ENCODE peak calls at places on chromosome 17, in seven cellular contexts. D is CD8-positive, alpha-beta memory T cell; K is tibial nerve; V is cardiac muscle cell; P is prostate gland; I is tibial artery; Q is right atrium auricular region. F is an unnamed sample.

GRCh38 chr17:4182043-4182442 is 39.0 kb downstream of the CYB5D2 start:
- DNase-seq in K (no peak), V (no peak), D (no peak), I (no peak), P (no peak), Q (no peak), F (no peak)

GRCh38 chr17:48215583-48216139 is 108.1 kb downstream of the SNX11 start:
- DNase-seq in P (no peak), D (no peak), K (no peak), I (no peak), Q (no peak), V (no peak), F (peak; percentile 63)

GRCh38 chr17:72985882-72986720 is 106.4 kb downstream of the SLC39A11 start:
- DNase-seq in P (peak; percentile 64), D (peak; percentile 48), I (peak; percentile 62), V (peak; percentile 79), K (peak; percentile 71), Q (peak; percentile 70), F (no peak)

GRCh38 chr17:37019117-37019744 is 70.5 kb downstream of the AATF start:
- DNase-seq in Q (no peak), P (no peak), I (no peak), V (peak; percentile 3), K (no peak), D (no peak), F (no peak)

GRCh38 chr17:12053552-12053951 is 32.9 kb downstream of the MAP2K4 start:
- DNase-seq in P (no peak), K (no peak), D (no peak), V (no peak), Q (no peak), I (no peak), F (no peak)

GRCh38 chr17:65079489-65079900 is 23.0 kb upstream of the GNA13 start:
- DNase-seq in V (no peak), P (no peak), K (no peak), I (no peak), Q (no peak), D (no peak), F (no peak)

GRCh38 chr17:4605826-4606225 is 21.5 kb downstream of the SMTNL2 start:
- DNase-seq in V (no peak), I (no peak), P (no peak), Q (no peak), K (no peak), D (no peak), F (peak; percentile 4)

GRCh38 chr17:20299013-20299412 is 168.3 kb downstream of the LGALS9B start:
- DNase-seq in P (no peak), Q (no peak), V (no peak), K (no peak), D (no peak), I (no peak), F (no peak)

GRCh38 chr17:66043419-66043818 is 148.5 kb downstream of the CEP112 start:
- DNase-seq in K (no peak), D (no peak), P (no peak), V (no peak), Q (no peak), I (no peak), F (no peak)

GRCh38 chr17:65457635-65458257 is 103.7 kb downstream of the AXIN2 start:
- DNase-seq in D (no peak), Q (no peak), I (no peak), P (no peak), V (no peak), K (no peak), F (no peak)

GRCh38 chr17:29379084-29379811 is 10.9 kb upstream of the TAOK1 start:
- DNase-seq in I (no peak), Q (peak; percentile 21), K (no peak), V (no peak), P (peak; percentile 29), D (no peak), F (no peak)

GRCh38 chr17:69607162-69607834 is 192.8 kb downstream of the MAP2K6 start:
- DNase-seq in I (peak; percentile 79), V (peak; percentile 76), Q (peak; percentile 80), K (peak; percentile 82), P (peak; percentile 60), D (no peak), F (peak; percentile 67)

GRCh38 chr17:42809250-42809649 is 10.6 kb downstream of the CNTD1 start:
- DNase-seq in D (no peak), V (no peak), I (peak; percentile 57), K (peak; percentile 58), Q (no peak), P (no peak), F (no peak)

GRCh38 chr17:10059684-10060211 is 138.7 kb downstream of the GAS7 start:
- DNase-seq in Q (peak; percentile 88), I (no peak), P (no peak), V (no peak), D (no peak), K (no peak), F (no peak)

GRCh38 chr17:50152736-50153135 is 2.3 kb upstream of the PPP1R9B start:
- DNase-seq in K (no peak), P (no peak), V (no peak), D (no peak), I (no peak), Q (no peak), F (no peak)

GRCh38 chr17:30905742-30906100 is 317 bp downstream of the TEFM start:
- DNase-seq in D (no peak), Q (no peak), I (no peak), K (no peak), V (peak; percentile 21), P (no peak), F (no peak)

GRCh38 chr17:67095803-67096202 is 51.4 kb downstream of the CACNG1 start:
- DNase-seq in P (no peak), D (no peak), K (no peak), Q (no peak), I (no peak), V (no peak), F (no peak)

GRCh38 chr17:74956093-74956492 is 16.5 kb downstream of the HID1 start:
- DNase-seq in V (no peak), D (no peak), I (no peak), Q (no peak), K (no peak), P (no peak), F (no peak)

GRCh38 chr17:78774456-78774855 is 7.6 kb downstream of the CYTH1 start:
- DNase-seq in I (no peak), D (peak; percentile 44), Q (no peak), V (no peak), P (no peak), K (no peak), F (no peak)

GRCh38 chr17:57876866-57877237 is 27.0 kb upstream of the MRPS23 start:
- DNase-seq in D (no peak), K (no peak), V (no peak), Q (no peak), P (no peak), I (no peak), F (no peak)

GRCh38 chr17:12229315-12229714 is 208.6 kb downstream of the MAP2K4 start:
- DNase-seq in V (no peak), K (no peak), P (no peak), D (no peak), Q (no peak), I (no peak), F (no peak)

GRCh38 chr17:80762076-80762475 is 217.4 kb downstream of the RPTOR start:
- DNase-seq in I (no peak), P (no peak), D (no peak), Q (no peak), K (no peak), V (no peak), F (no peak)

GRCh38 chr17:73643012-73643845 is 1.0 kb downstream of the SDK2 start:
- DNase-seq in V (peak; percentile 69), D (no peak), Q (no peak), K (no peak), P (peak; percentile 26), I (no peak), F (no peak)

GRCh38 chr17:75477493-75477862 is 21.0 kb downstream of the TMEM94 start:
- DNase-seq in D (no peak), Q (no peak), K (no peak), P (no peak), I (no peak), V (no peak), F (no peak)

DNA sequence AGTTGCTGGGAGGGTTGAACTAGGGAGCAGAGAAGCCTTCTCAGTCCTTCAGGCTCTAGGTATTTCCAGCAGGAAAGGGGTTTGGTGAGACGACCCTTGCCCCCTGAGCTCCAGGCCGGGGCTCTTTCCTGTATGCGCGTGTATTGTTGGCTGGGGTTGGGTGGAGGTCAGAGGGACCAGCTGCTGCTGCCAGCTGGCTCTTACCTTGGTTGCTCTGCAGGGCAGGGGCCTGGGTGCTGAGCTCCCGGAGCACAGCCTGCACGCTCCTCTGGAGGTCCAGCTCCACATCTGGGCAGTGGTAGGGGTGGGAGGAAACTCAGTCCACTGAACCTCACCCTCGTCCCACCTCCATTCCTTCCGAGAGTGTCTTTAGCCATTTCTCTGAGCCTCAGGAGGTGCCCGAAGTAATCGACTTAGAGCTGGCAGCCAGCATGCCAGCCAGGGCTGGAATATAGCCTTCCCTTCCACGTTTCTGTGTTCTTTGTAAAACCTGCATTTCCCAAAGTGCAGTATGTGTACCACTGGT is 28.0 kb downstream of the PIK3R6 start:
- DNase-seq in I (no peak), V (no peak), Q (peak; percentile 1), D (no peak), P (no peak), K (no peak), F (no peak)
- H3K4me3 ChIP-seq in I (no peak overlapping the region), V (no peak overlapping the region), Q (no peak overlapping the region), D (no peak overlapping the region), P (no peak overlapping the region), K (no peak overlapping the region), F (no peak overlapping the region)

DNA sequence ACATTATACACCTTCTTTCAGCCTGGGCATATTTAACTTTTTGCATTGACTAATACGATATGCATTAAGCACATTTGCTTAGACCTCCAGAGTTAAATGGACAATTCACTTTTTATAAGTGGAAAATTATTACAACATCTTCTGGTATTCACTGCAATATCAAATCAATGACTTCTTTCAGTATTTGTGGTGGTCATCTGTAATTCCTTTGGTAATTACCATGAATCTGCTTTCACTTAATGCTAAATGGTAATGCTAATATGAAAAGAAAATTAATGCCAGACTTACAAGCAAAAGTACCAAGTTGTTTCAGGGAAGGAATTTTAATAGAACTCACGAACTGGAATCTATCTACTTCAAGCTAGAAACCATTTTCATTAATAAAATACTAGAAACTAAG is 6.4 kb downstream of the GPATCH8 start:
- DNase-seq in I (no peak), D (no peak), K (no peak), P (no peak), Q (no peak), V (no peak), F (no peak)
- H3K9me3 ChIP-seq in I (no peaks in the 10 kb centered on the region), D (no peaks in the 10 kb centered on the region), K (no peaks in the 10 kb centered on the region), P (no peaks in the 10 kb centered on the region), Q (no peaks in the 10 kb centered on the region), V (no peaks in the 10 kb centered on the region), F (no peaks in the 10 kb centered on the region)

DNA sequence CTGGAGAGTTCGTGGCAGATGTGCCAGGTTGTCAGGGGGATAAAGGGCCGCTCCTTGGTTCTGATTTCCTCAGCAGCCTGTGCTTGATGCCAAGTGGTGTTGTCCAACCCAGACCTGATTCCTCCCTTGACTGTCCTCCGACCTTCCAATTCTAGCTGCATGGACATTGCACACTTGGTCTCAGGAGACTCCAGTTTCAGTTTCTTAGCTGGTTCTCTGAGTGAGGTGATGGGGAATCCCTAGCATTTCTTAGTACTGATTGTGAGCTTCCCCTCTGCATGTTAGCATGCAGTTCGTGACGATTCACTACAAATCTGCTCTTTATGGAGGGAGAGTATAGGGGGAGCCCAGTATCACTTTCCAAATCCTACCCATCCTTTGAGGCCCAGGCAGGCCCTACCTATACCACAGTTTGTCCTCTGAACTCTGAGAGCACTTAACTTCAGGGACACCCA is 12.4 kb upstream of the CCR7 start:
- DNase-seq in Q (no peak), K (no peak), I (no peak), V (no peak), D (no peak), P (no peak), F (no peak)
- H3K4me3 ChIP-seq in Q (no peak overlapping the region), K (no peak overlapping the region), I (no peak overlapping the region), V (no peak overlapping the region), D (peak overlapping the region; percentile 12), P (no peak overlapping the region), F (no peak overlapping the region)

GRCh38 chr17:64041912-64042311 is 21.5 kb upstream of the ICAM2 start:
- DNase-seq in I (no peak), P (no peak), Q (no peak), D (no peak), V (no peak), K (no peak), F (no peak)
- H3K9me3 ChIP-seq in I (no peaks in the 10 kb centered on the region), P (no peaks in the 10 kb centered on the region), Q (no peaks in the 10 kb centered on the region), D (no peaks in the 10 kb centered on the region), V (no peaks in the 10 kb centered on the region), K (no peaks in the 10 kb centered on the region), F (no peaks in the 10 kb centered on the region)

F was measured in SJSA1.